ENCODE peak calls at places on chromosomes 4 and X, in seven cellular contexts. One of them, this sample, is unnamed.

GRCh38 chrX:46574941-46575381 is 1.4 kb downstream of the CHST7 start:
- DNase-seq in NB4: no peak
- DNase-seq in erythroblast: peak; percentile 3
- DNase-seq in breast epithelium: no peak
- DNase-seq in uterus: no peak
- DNase-seq in GM12892: no peak
- DNase-seq in testis: peak; percentile 19
- DNase-seq in this sample: no peak

GRCh38 chrX:7219153-7219705 is 71.3 kb upstream of the PUDP start:
- DNase-seq in NB4: no peak
- DNase-seq in erythroblast: no peak
- DNase-seq in breast epithelium: no peak
- DNase-seq in uterus: no peak
- DNase-seq in GM12892: no peak
- DNase-seq in testis: no peak
- DNase-seq in this sample: no peak

GRCh38 chrX:121308276-121308805 is 260.9 kb downstream of the GLUD2 start:
- DNase-seq in NB4: peak; percentile 30
- DNase-seq in erythroblast: no peak
- DNase-seq in breast epithelium: no peak
- DNase-seq in uterus: peak; percentile 15
- DNase-seq in GM12892: no peak
- DNase-seq in testis: peak; percentile 37
- DNase-seq in this sample: peak; percentile 23

GRCh38 chrX:115013705-115014104 is 3.7 kb downstream of the IL13RA2 start:
- DNase-seq in NB4: no peak
- DNase-seq in erythroblast: no peak
- DNase-seq in breast epithelium: no peak
- DNase-seq in uterus: no peak
- DNase-seq in GM12892: no peak
- DNase-seq in testis: no peak
- DNase-seq in this sample: no peak

GRCh38 chr4:117983541-117984451 is 50.5 kb upstream of the NDST3 start:
- DNase-seq in NB4: peak; percentile 89
- DNase-seq in erythroblast: no peak
- DNase-seq in breast epithelium: no peak
- DNase-seq in uterus: no peak
- DNase-seq in GM12892: no peak
- DNase-seq in testis: no peak
- DNase-seq in this sample: no peak

GRCh38 chr4:171449082-171449481 is 364.1 kb upstream of the GALNTL6 start:
- DNase-seq in NB4: no peak
- DNase-seq in erythroblast: no peak
- DNase-seq in breast epithelium: no peak
- DNase-seq in uterus: no peak
- DNase-seq in GM12892: no peak
- DNase-seq in testis: no peak
- DNase-seq in this sample: no peak

GRCh38 chrX:150841466-150842197 is 56.8 kb downstream of the CD99L2 start:
- DNase-seq in NB4: peak; percentile 80
- DNase-seq in erythroblast: no peak
- DNase-seq in breast epithelium: no peak
- DNase-seq in uterus: no peak
- DNase-seq in GM12892: no peak
- DNase-seq in testis: no peak
- DNase-seq in this sample: no peak

GRCh38 chrX:81304545-81304944 is 102.6 kb downstream of the SH3BGRL start:
- DNase-seq in NB4: peak; percentile 1
- DNase-seq in erythroblast: no peak
- DNase-seq in breast epithelium: no peak
- DNase-seq in uterus: no peak
- DNase-seq in GM12892: no peak
- DNase-seq in testis: no peak
- DNase-seq in this sample: no peak

GRCh38 chrX:53022381-53022780 is 26.2 kb upstream of the GPR173 start:
- DNase-seq in NB4: no peak
- DNase-seq in erythroblast: no peak
- DNase-seq in breast epithelium: no peak
- DNase-seq in uterus: no peak
- DNase-seq in GM12892: no peak
- DNase-seq in testis: no peak
- DNase-seq in this sample: no peak

GRCh38 chrX:74343970-74344622 is 40.1 kb downstream of the ZCCHC13 start:
- DNase-seq in NB4: peak; percentile 95
- DNase-seq in erythroblast: peak; percentile 73
- DNase-seq in breast epithelium: peak; percentile 23
- DNase-seq in uterus: peak; percentile 31
- DNase-seq in GM12892: no peak
- DNase-seq in testis: peak; percentile 63
- DNase-seq in this sample: peak; percentile 64

GRCh38 chrX:2829066-2829430 is 318 bp downstream of the GYG2 start:
- DNase-seq in NB4: no peak
- DNase-seq in erythroblast: no peak
- DNase-seq in breast epithelium: no peak
- DNase-seq in uterus: no peak
- DNase-seq in GM12892: no peak
- DNase-seq in testis: no peak
- DNase-seq in this sample: no peak

GRCh38 chrX:2828404-2829065 is at the start of gene GYG2:
- DNase-seq in NB4: no peak
- DNase-seq in erythroblast: no peak
- DNase-seq in breast epithelium: no peak
- DNase-seq in uterus: no peak
- DNase-seq in GM12892: no peak
- DNase-seq in testis: no peak
- DNase-seq in this sample: no peak

GRCh38 chrX:2829469-2830246 is 928 bp downstream of the GYG2 start:
- DNase-seq in NB4: no peak
- DNase-seq in erythroblast: no peak
- DNase-seq in breast epithelium: no peak
- DNase-seq in uterus: no peak
- DNase-seq in GM12892: no peak
- DNase-seq in testis: no peak
- DNase-seq in this sample: no peak

GRCh38 chrX:2831471-2832228 is 2.9 kb downstream of the GYG2 start:
- DNase-seq in NB4: no peak
- DNase-seq in erythroblast: no peak
- DNase-seq in breast epithelium: no peak
- DNase-seq in uterus: no peak
- DNase-seq in GM12892: no peak
- DNase-seq in testis: no peak
- DNase-seq in this sample: no peak
- TF ChIP-seq POLR2A in NB4: no peak
- TF ChIP-seq POLR2A in erythroblast: no peak
- TF ChIP-seq POLR2A in breast epithelium: no peak
- TF ChIP-seq POLR2A in uterus: no peak
- TF ChIP-seq POLR2A in GM12892: no peak
- TF ChIP-seq POLR2A in testis: no peak
- TF ChIP-seq POLR2A in this sample: no peak

DNA sequence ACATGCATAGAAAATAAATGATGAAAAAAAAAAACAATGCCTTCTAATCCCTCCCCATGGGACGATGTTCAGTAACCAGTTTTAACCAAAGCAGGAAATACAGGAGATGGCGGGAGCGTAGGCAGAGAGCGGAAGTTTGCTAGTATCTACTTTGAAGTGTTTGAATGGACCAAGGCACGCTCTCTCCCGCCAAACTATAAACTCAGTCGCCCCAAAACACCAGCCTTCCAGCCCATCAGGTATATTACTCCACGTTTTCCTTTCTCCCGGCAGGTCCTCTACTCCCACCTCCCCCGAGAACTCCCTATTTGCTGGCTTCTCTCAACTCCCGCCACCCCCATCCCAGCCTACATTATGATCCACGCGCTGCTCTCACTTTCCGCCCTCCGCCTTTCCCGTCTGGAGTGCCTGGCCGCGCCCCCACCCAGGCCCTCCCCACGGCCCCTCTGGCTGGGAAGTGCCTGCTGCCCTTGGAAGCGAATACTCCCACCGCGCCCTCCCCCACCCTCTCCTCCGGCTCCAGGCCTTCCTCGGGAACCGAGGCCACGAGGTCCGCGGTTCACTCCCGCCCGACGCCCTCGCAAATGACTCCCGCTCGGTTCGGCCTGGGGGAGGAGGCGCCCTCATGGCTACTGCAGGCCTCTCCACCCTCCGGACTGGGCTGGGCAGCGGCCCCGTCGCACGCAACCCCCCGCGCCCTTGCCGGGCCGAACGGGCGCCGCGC is 741 bp downstream of the DHX15 start:
- DNase-seq in NB4: peak; percentile 83
- DNase-seq in erythroblast: peak; percentile 82
- DNase-seq in breast epithelium: peak; percentile 31
- DNase-seq in uterus: peak; percentile 53
- DNase-seq in GM12892: peak; percentile 27
- DNase-seq in testis: peak; percentile 74
- DNase-seq in this sample: peak; percentile 42
- TF ChIP-seq POLR2A in NB4: no peak
- TF ChIP-seq POLR2A in erythroblast: no peak
- TF ChIP-seq POLR2A in breast epithelium: no peak
- TF ChIP-seq POLR2A in uterus: no peak
- TF ChIP-seq POLR2A in GM12892: peak; percentile 54
- TF ChIP-seq POLR2A in testis: no peak
- TF ChIP-seq POLR2A in this sample: no peak

GRCh38 chr4:80072607-80073361 is at the start of gene ANTXR2:
- DNase-seq in NB4: peak; percentile 94
- DNase-seq in erythroblast: peak; percentile 66
- DNase-seq in breast epithelium: peak; percentile 67
- DNase-seq in uterus: peak; percentile 89
- DNase-seq in GM12892: peak; percentile 46
- DNase-seq in testis: peak; percentile 89
- DNase-seq in this sample: peak; percentile 59
- TF ChIP-seq POLR2A in NB4: peak; percentile 18
- TF ChIP-seq POLR2A in erythroblast: peak; percentile 43
- TF ChIP-seq POLR2A in breast epithelium: no peak
- TF ChIP-seq POLR2A in uterus: no peak
- TF ChIP-seq POLR2A in GM12892: peak; percentile 15
- TF ChIP-seq POLR2A in testis: no peak
- TF ChIP-seq POLR2A in this sample: peak; percentile 77

GRCh38 chr4:83722730-83723269 is 186.9 kb downstream of the GPAT3 start:
- DNase-seq in NB4: no peak
- DNase-seq in erythroblast: no peak
- DNase-seq in breast epithelium: no peak
- DNase-seq in uterus: no peak
- DNase-seq in GM12892: no peak
- DNase-seq in testis: no peak
- DNase-seq in this sample: no peak
- TF ChIP-seq POLR2A in NB4: no peak
- TF ChIP-seq POLR2A in erythroblast: no peak
- TF ChIP-seq POLR2A in breast epithelium: no peak
- TF ChIP-seq POLR2A in uterus: no peak
- TF ChIP-seq POLR2A in GM12892: no peak
- TF ChIP-seq POLR2A in testis: no peak
- TF ChIP-seq POLR2A in this sample: no peak

DNA sequence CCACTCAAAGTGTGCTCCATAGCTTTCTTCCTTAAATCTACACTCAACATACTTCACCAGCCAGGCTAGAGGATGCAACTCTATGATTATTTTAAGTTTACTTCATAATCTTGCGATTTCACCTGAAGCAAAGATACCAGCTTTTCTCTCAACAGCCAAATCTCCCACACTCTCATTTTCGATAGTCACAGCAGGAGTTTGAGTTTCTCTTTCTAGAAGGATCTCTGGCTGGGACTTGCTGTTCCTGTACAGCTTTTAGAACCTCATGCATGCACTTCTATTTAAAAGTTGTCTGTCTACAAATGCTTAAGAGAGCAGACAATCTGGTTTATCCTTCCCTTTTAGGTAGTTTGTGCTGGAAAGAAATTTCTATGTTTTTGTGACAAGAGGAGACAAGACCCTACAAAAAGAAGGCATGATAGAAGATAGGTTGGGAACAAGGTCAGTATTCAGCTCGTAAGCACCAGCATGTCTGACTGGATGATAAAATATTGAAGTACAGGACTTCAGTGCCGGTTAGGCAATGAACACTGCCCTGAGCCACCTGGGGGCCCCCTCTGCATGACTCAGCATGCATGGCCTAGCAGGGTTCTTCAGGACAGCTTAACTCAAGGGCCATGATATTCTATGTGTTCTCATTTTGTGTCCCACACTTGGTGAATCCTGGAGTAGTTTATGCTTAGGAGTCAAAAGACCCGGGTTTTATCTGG is 65.6 kb downstream of the ATXN3L start:
- DNase-seq in NB4: peak; percentile 88
- DNase-seq in erythroblast: peak; percentile 53
- DNase-seq in breast epithelium: no peak
- DNase-seq in uterus: peak; percentile 38
- DNase-seq in GM12892: no peak
- DNase-seq in testis: peak; percentile 14
- DNase-seq in this sample: peak; percentile 3
- TF ChIP-seq POLR2A in NB4: no peak
- TF ChIP-seq POLR2A in erythroblast: no peak
- TF ChIP-seq POLR2A in breast epithelium: no peak
- TF ChIP-seq POLR2A in uterus: no peak
- TF ChIP-seq POLR2A in GM12892: peak; percentile 47
- TF ChIP-seq POLR2A in testis: no peak
- TF ChIP-seq POLR2A in this sample: no peak

DNA sequence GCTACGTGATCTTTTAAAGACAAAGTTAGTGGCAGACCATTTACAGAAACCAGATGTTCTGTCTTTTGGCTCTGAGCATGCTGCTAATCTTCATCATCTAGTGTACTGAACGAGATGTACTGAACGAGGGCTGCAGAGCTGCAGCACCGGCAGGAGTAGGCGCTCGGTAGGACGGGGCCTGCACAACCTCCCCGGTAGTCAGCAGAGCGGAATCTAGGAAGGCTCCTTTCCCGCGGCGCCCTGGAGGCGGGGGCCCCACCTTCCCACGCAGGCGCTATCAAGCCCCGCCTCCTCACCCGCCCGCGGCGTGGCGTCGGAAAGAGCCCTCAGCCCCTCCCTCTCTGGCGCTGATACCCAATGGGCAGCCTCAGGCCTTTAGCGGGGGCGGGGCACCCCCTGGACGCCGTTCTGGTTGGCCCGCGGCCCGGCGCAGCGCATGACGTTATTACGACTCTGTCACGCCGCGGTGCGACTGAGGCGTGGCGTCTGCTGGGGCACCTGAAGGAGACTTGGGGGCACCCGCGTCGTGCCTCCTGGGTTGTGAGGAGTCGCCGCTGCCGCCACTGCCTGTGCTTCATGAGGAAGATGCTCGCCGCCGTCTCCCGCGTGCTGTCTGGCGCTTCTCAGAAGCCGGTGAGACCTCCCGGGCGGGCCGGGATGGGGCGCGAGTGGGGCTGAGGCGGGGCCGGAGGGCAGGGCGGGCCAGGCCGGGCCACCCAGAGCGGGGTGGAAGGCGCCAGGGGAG is at the start of gene PDHA1:
- DNase-seq in NB4: peak; percentile 94
- DNase-seq in erythroblast: peak; percentile 95
- DNase-seq in breast epithelium: peak; percentile 86
- DNase-seq in uterus: peak; percentile 92
- DNase-seq in GM12892: peak; percentile 74
- DNase-seq in testis: peak; percentile 94
- DNase-seq in this sample: peak; percentile 33
- TF ChIP-seq POLR2A in NB4: peak; percentile 68
- TF ChIP-seq POLR2A in erythroblast: peak; percentile 86
- TF ChIP-seq POLR2A in breast epithelium: peak; percentile 22
- TF ChIP-seq POLR2A in uterus: peak; percentile 27
- TF ChIP-seq POLR2A in GM12892: peak; percentile 58
- TF ChIP-seq POLR2A in testis: no peak
- TF ChIP-seq POLR2A in this sample: peak; percentile 74

This sample was measured in H54.